ENCODE peak calls at places on chromosomes 6 and 20, in four cellular contexts. One of them, this sample, is unnamed.

GRCh38 chr6:101509556-101509955 is 116.0 kb downstream of the GRIK2 start:
- DNase-seq in astrocyte: peak
- DNase-seq in body of pancreas: no peak
- DNase-seq in endothelial cell: no peak
- DNase-seq in this sample: no peak

GRCh38 chr6:105591053-105591452 is 188.2 kb upstream of the PREP start:
- DNase-seq in astrocyte: peak
- DNase-seq in body of pancreas: no peak
- DNase-seq in endothelial cell: no peak
- DNase-seq in this sample: peak

GRCh38 chr20:51995551-51995951 is 193.2 kb upstream of the SALL4 start:
- DNase-seq in astrocyte: no peak
- DNase-seq in body of pancreas: no peak
- DNase-seq in endothelial cell: no peak
- DNase-seq in this sample: no peak

GRCh38 chr6:167697316-167697715 is 129.4 kb upstream of the AFDN start:
- DNase-seq in astrocyte: no peak
- DNase-seq in body of pancreas: no peak
- DNase-seq in endothelial cell: no peak
- DNase-seq in this sample: no peak

GRCh38 chr20:1802385-1803215 is 92.6 kb upstream of the SIRPA start:
- DNase-seq in astrocyte: peak
- DNase-seq in body of pancreas: peak
- DNase-seq in endothelial cell: peak
- DNase-seq in this sample: peak

GRCh38 chr6:108592371-108593337 is 31.9 kb downstream of the FOXO3 start:
- DNase-seq in astrocyte: peak
- DNase-seq in body of pancreas: peak
- DNase-seq in endothelial cell: no peak
- DNase-seq in this sample: peak

GRCh38 chr6:73703514-73703913 is 7.5 kb downstream of the CD109 start:
- DNase-seq in astrocyte: no peak
- DNase-seq in body of pancreas: no peak
- DNase-seq in endothelial cell: no peak
- DNase-seq in this sample: no peak

GRCh38 chr20:4844325-4844724 is 122.6 kb downstream of the PRND start:
- DNase-seq in astrocyte: no peak
- DNase-seq in body of pancreas: no peak
- DNase-seq in endothelial cell: no peak
- DNase-seq in this sample: no peak

GRCh38 chr6:138785980-138786379 is 9.9 kb upstream of the ECT2L start:
- DNase-seq in astrocyte: peak
- DNase-seq in body of pancreas: no peak
- DNase-seq in endothelial cell: no peak
- DNase-seq in this sample: no peak

GRCh38 chr20:43925786-43926185 is 11.1 kb downstream of the TOX2 start:
- DNase-seq in astrocyte: peak
- DNase-seq in body of pancreas: no peak
- DNase-seq in endothelial cell: no peak
- DNase-seq in this sample: no peak

GRCh38 chr6:5085638-5086293 is 625 bp downstream of the PPP1R3G start:
- DNase-seq in astrocyte: peak
- DNase-seq in body of pancreas: no peak
- DNase-seq in endothelial cell: peak
- DNase-seq in this sample: peak

GRCh38 chr20:47479506-47479905 is 22.2 kb upstream of the NCOA3 start:
- DNase-seq in astrocyte: no peak
- DNase-seq in body of pancreas: no peak
- DNase-seq in endothelial cell: no peak
- DNase-seq in this sample: no peak

GRCh38 chr6:107668826-107669474 is 155.2 kb downstream of the SCML4 start:
- DNase-seq in astrocyte: no peak
- DNase-seq in body of pancreas: no peak
- DNase-seq in endothelial cell: no peak
- DNase-seq in this sample: peak

GRCh38 chr6:77502966-77503365 is 39.7 kb upstream of the HTR1B start:
- DNase-seq in astrocyte: peak
- DNase-seq in body of pancreas: no peak
- DNase-seq in endothelial cell: no peak
- DNase-seq in this sample: no peak

GRCh38 chr20:54335299-54335698 is 127.4 kb downstream of the PFDN4 start:
- DNase-seq in astrocyte: peak
- DNase-seq in body of pancreas: no peak
- DNase-seq in endothelial cell: no peak
- DNase-seq in this sample: no peak

GRCh38 chr20:3172933-3173581 is at the start of gene LZTS3:
- DNase-seq in astrocyte: peak
- DNase-seq in body of pancreas: peak
- DNase-seq in endothelial cell: peak
- DNase-seq in this sample: peak
- TF ChIP-seq CTCF in astrocyte: no peak
- TF ChIP-seq CTCF in body of pancreas: no peak
- TF ChIP-seq CTCF in endothelial cell: no peak
- TF ChIP-seq CTCF in this sample: no peak

GRCh38 chr6:114343782-114344144 is 940 bp upstream of the HS3ST5 start:
- DNase-seq in astrocyte: no peak
- DNase-seq in body of pancreas: no peak
- DNase-seq in endothelial cell: no peak
- DNase-seq in this sample: no peak

GRCh38 chr6:114344216-114344970 is 1.6 kb upstream of the HS3ST5 start:
- DNase-seq in astrocyte: no peak
- DNase-seq in body of pancreas: no peak
- DNase-seq in endothelial cell: no peak
- DNase-seq in this sample: peak

GRCh38 chr6:114342086-114342825 is 567 bp downstream of the HS3ST5 start:
- DNase-seq in astrocyte: no peak
- DNase-seq in body of pancreas: no peak
- DNase-seq in endothelial cell: peak
- DNase-seq in this sample: peak

GRCh38 chr6:114344971-114345274 is 2.1 kb upstream of the HS3ST5 start:
- DNase-seq in astrocyte: no peak
- DNase-seq in body of pancreas: no peak
- DNase-seq in endothelial cell: no peak
- DNase-seq in this sample: no peak

GRCh38 chr6:114342826-114343781 is at the start of gene HS3ST5:
- DNase-seq in astrocyte: peak
- DNase-seq in body of pancreas: peak
- DNase-seq in endothelial cell: peak
- DNase-seq in this sample: peak
- TF ChIP-seq CTCF in astrocyte: peak
- TF ChIP-seq CTCF in body of pancreas: no peak
- TF ChIP-seq CTCF in endothelial cell: no peak
- TF ChIP-seq CTCF in this sample: no peak

DNA sequence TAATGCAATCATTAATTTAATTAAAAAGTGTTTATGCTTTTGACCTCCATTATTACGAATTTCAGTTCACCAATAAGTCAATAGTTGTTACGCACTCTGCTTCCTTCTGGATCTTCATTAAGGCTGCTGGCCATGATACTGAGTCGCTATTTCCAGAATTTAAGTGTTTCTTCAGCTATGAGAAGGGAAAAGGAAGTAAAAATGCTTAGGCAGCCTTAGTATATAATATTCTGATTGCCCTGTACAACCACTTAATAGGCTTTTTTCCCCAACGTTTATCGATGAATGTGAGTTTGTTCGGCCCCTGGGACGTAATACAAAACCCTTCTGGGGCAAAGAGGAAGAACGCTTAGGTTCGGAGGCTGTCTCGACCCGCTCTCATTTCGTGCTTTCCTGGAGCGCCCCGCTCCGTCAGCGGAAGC is 644 bp downstream of the OARD1 start:
- DNase-seq in astrocyte: no peak
- DNase-seq in body of pancreas: no peak
- DNase-seq in endothelial cell: peak
- DNase-seq in this sample: no peak
- TF ChIP-seq CTCF in astrocyte: no peak
- TF ChIP-seq CTCF in body of pancreas: no peak
- TF ChIP-seq CTCF in endothelial cell: no peak
- TF ChIP-seq CTCF in this sample: no peak

DNA sequence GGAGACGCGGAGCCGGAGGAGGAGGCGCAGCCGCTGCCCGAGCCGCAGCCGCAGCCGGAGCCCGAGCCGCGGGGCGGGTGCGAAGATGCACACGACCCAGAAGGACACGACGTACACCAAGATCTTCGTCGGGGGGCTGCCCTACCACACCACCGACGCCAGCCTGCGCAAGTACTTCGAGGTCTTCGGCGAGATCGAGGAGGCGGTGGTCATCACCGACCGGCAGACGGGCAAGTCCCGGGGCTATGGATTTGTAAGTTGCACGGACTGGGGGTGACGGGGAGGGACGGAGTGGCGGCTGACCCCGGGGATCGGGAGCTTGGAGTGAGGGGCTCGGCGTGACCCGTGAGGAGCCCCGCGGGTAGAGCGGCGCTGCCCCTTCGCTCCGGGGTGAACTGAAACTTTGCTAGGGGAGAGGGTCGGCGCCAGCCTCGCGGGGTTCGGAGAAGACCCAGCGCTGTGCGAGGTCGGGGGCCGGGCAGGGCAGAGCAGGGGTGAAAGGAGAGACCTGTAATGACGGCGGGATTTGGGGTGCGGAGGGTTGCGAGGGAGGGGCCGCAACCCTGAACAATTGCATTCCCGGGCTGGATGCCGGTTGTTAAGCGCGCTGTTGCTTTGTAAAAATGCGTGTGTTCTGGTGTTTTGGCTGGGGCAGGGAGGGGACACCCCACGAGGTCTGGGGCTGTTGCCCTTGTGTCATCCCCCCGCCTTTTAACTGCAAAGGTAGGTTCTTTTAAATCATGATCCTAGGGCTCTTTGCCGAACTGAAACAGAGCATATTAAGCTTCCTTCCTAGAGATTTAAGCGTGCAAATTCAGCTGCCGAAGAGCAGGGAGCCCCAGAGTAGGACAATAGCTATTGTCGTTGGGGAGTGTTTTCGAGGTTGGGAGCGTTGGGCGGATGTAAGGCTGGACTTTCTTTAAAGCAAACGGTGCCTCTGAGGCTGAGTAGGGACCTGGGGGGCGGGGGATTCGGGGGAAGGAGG is 628 bp downstream of the RBM24 start:
- DNase-seq in astrocyte: peak
- DNase-seq in body of pancreas: peak
- DNase-seq in endothelial cell: peak
- DNase-seq in this sample: peak
- TF ChIP-seq CTCF in astrocyte: no peak
- TF ChIP-seq CTCF in body of pancreas: no peak
- TF ChIP-seq CTCF in endothelial cell: no peak
- TF ChIP-seq CTCF in this sample: no peak

DNA sequence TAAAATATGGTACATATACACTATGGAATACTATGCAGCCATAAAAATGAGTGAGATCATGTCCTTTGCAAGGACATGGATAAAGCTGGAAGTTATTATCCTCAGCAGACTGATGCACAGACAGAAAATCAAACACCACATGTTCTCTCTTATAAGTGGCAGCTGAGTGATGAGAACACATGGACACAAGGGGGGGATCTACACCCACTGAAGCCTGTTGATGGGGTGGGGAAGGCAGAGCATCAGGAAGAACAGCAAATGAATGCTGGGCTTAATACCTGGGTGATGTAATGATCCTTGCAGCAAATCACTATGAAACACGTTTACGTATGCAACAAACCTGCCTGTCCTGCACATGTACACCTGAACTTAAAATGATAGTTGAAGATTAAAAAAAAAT is 71.3 kb downstream of the MANEA start:
- DNase-seq in astrocyte: no peak
- DNase-seq in body of pancreas: no peak
- DNase-seq in endothelial cell: peak
- DNase-seq in this sample: no peak
- TF ChIP-seq CTCF in astrocyte: no peak
- TF ChIP-seq CTCF in body of pancreas: no peak
- TF ChIP-seq CTCF in endothelial cell: no peak
- TF ChIP-seq CTCF in this sample: no peak

DNA sequence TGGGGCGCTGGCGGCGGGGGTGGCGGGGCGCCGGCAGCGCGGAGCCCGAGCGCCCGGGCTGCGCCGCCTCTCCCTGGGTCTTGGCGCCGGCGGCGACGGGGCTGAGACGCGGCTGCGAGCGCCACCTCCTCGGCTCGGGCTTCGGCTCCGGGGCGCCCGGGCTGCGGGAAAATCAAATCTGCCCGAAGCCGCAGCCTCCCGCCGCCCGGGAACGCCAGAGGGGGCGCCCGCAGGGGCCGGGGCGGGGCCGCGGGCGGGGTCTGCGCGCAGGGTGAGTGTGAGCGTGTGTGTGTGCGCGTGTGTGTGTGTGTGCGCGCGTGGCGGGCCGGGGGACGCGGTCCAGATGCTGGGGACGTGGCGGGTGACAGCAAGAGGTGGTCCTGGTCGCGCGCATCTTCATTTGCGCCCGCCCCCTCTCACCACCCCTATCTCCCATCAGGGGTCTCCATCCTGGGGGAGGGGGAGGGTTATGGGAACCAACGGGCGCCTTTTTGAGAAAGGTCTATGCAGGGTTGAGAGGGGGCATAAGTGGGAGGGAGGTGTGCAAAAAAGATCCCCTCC is 655 bp upstream of the CPNE5 start:
- DNase-seq in astrocyte: no peak
- DNase-seq in body of pancreas: peak
- DNase-seq in endothelial cell: peak
- DNase-seq in this sample: peak
- TF ChIP-seq CTCF in astrocyte: no peak
- TF ChIP-seq CTCF in body of pancreas: no peak
- TF ChIP-seq CTCF in endothelial cell: peak
- TF ChIP-seq CTCF in this sample: no peak

GRCh38 chr20:42219005-42219404 is 600.8 kb upstream of the CHD6 start:
- DNase-seq in astrocyte: no peak
- DNase-seq in body of pancreas: no peak
- DNase-seq in endothelial cell: no peak
- DNase-seq in this sample: no peak

GRCh38 chr20:42218566-42218965 is 600.4 kb upstream of the CHD6 start:
- DNase-seq in astrocyte: no peak
- DNase-seq in body of pancreas: no peak
- DNase-seq in endothelial cell: no peak
- DNase-seq in this sample: no peak
- TF ChIP-seq CTCF in astrocyte: no peak
- TF ChIP-seq CTCF in body of pancreas: no peak
- TF ChIP-seq CTCF in endothelial cell: no peak
- TF ChIP-seq CTCF in this sample: no peak

DNA sequence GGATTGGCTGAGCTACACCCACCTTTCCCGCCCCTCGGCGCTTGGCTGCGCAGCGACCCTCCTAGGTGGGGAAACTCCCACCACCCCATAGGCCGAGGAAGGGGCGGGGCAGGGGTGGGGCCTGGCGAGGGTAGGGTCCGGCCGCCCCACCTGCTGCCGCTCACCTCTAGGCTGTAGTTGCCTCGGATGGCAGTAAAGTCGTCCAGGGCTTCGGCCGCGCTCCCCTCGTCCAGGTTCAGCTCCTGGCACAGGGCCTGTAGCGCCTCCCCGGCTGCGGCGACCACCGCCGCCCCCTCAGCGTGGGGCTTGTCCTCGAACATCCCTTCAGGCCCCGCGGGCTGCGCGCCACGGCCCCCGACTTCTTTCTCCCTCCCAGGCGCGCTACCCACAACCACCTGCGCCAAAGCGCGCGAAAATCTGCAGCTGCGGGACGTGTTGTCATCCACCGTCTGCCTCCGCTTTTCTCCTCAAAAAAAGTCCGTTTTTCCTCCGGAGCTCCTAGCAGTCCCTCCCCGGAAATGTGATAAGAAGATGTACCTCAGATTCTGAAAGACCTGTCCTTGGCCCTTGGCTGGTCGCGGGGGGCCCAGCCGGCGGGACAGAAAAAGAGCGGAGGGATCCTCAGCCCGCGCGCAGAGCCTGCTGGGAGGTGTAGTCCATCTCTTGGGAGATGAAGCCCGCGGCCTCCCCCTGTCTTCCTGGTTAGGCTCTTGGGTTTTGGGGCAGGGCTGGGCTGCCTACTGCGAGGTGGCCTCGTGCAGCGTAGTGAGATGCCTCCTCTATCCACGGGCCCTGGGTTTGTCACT is at the start of gene RBL1:
- DNase-seq in astrocyte: peak
- DNase-seq in body of pancreas: peak
- DNase-seq in endothelial cell: peak
- DNase-seq in this sample: peak
- TF ChIP-seq CTCF in astrocyte: no peak
- TF ChIP-seq CTCF in body of pancreas: no peak
- TF ChIP-seq CTCF in endothelial cell: no peak
- TF ChIP-seq CTCF in this sample: peak